ENCODE peak calls at places on chromosomes 13 and 19, in five cellular contexts. One of them, this sample, is unnamed.

GRCh38 chr19:43820098-43820860 is 6.8 kb upstream of the ZNF283 start:
- DNase-seq in neural progenitor cell: no peak
- DNase-seq in astrocyte: peak
- DNase-seq in H9: peak
- DNase-seq in GM23248: peak
- DNase-seq in this sample: peak

GRCh38 chr19:52735734-52736133 is 890 bp upstream of the ZNF611 start:
- DNase-seq in neural progenitor cell: peak
- DNase-seq in astrocyte: peak
- DNase-seq in H9: peak
- DNase-seq in GM23248: peak
- DNase-seq in this sample: peak

GRCh38 chr13:21590231-21590630 is 13.7 kb downstream of the MICU2 start:
- DNase-seq in neural progenitor cell: no peak
- DNase-seq in astrocyte: no peak
- DNase-seq in H9: no peak
- DNase-seq in GM23248: no peak
- DNase-seq in this sample: no peak

GRCh38 chr13:95298169-95298940 is 2.9 kb downstream of the ABCC4 start:
- DNase-seq in neural progenitor cell: no peak
- DNase-seq in astrocyte: no peak
- DNase-seq in H9: no peak
- DNase-seq in GM23248: no peak
- DNase-seq in this sample: peak

GRCh38 chr13:109569938-109570711 is 216.3 kb downstream of the IRS2 start:
- DNase-seq in neural progenitor cell: no peak
- DNase-seq in astrocyte: no peak
- DNase-seq in H9: no peak
- DNase-seq in GM23248: no peak
- DNase-seq in this sample: peak

GRCh38 chr13:105144020-105144419 is 1391.4 kb downstream of the EFNB2 start:
- DNase-seq in neural progenitor cell: no peak
- DNase-seq in astrocyte: no peak
- DNase-seq in H9: no peak
- DNase-seq in GM23248: no peak
- DNase-seq in this sample: no peak

GRCh38 chr13:95950103-95950502 is 103.1 kb downstream of the UGGT2 start:
- DNase-seq in neural progenitor cell: no peak
- DNase-seq in astrocyte: no peak
- DNase-seq in H9: no peak
- DNase-seq in GM23248: no peak
- DNase-seq in this sample: no peak

GRCh38 chr19:6233827-6234511 is 45.8 kb downstream of the MLLT1 start:
- DNase-seq in neural progenitor cell: no peak
- DNase-seq in astrocyte: no peak
- DNase-seq in H9: no peak
- DNase-seq in GM23248: no peak
- DNase-seq in this sample: peak

GRCh38 chr19:13951799-13952153 is 533 bp upstream of the DCAF15 start:
- DNase-seq in neural progenitor cell: no peak
- DNase-seq in astrocyte: no peak
- DNase-seq in H9: no peak
- DNase-seq in GM23248: no peak
- DNase-seq in this sample: no peak

GRCh38 chr13:98641075-98641474 is 64.2 kb upstream of the STK24 start:
- DNase-seq in neural progenitor cell: no peak
- DNase-seq in astrocyte: no peak
- DNase-seq in H9: no peak
- DNase-seq in GM23248: no peak
- DNase-seq in this sample: no peak

GRCh38 chr19:47035127-47035494 is 13.3 kb downstream of the TMEM160 start:
- DNase-seq in neural progenitor cell: peak
- DNase-seq in astrocyte: no peak
- DNase-seq in H9: peak
- DNase-seq in GM23248: peak
- DNase-seq in this sample: peak

GRCh38 chr19:49779731-49780578 is 13.2 kb downstream of the AP2A1 start:
- DNase-seq in neural progenitor cell: no peak
- DNase-seq in astrocyte: no peak
- DNase-seq in H9: no peak
- DNase-seq in GM23248: peak
- DNase-seq in this sample: peak

GRCh38 chr19:2289714-2290435 is 7.9 kb upstream of the PEAK3 start:
- DNase-seq in neural progenitor cell: peak
- DNase-seq in astrocyte: no peak
- DNase-seq in H9: no peak
- DNase-seq in GM23248: peak
- DNase-seq in this sample: peak

GRCh38 chr19:56507446-56508281 is at the start of gene ZNF471:
- DNase-seq in neural progenitor cell: peak
- DNase-seq in astrocyte: peak
- DNase-seq in H9: peak
- DNase-seq in GM23248: peak
- DNase-seq in this sample: peak

GRCh38 chr19:8831373-8831772 is 731 bp downstream of the ZNF558 start:
- DNase-seq in neural progenitor cell: peak
- DNase-seq in astrocyte: no peak
- DNase-seq in H9: no peak
- DNase-seq in GM23248: peak
- DNase-seq in this sample: no peak

GRCh38 chr13:29921542-29921941 is 71.1 kb upstream of the UBL3 start:
- DNase-seq in neural progenitor cell: no peak
- DNase-seq in astrocyte: no peak
- DNase-seq in H9: no peak
- DNase-seq in GM23248: no peak
- DNase-seq in this sample: no peak

GRCh38 chr13:77185721-77186120 is 141.2 kb downstream of the MYCBP2 start:
- DNase-seq in neural progenitor cell: no peak
- DNase-seq in astrocyte: no peak
- DNase-seq in H9: no peak
- DNase-seq in GM23248: no peak
- DNase-seq in this sample: no peak

GRCh38 chr19:8363803-8364771 is at the start of gene ANGPTL4:
- DNase-seq in neural progenitor cell: peak
- DNase-seq in astrocyte: peak
- DNase-seq in H9: peak
- DNase-seq in GM23248: peak
- DNase-seq in this sample: peak

GRCh38 chr19:38975861-38976271 is 324 bp upstream of the FBXO17 start:
- DNase-seq in neural progenitor cell: peak
- DNase-seq in astrocyte: peak
- DNase-seq in H9: peak
- DNase-seq in GM23248: peak
- DNase-seq in this sample: peak

GRCh38 chr13:27562457-27562856 is 57.9 kb downstream of the LNX2 start:
- DNase-seq in neural progenitor cell: no peak
- DNase-seq in astrocyte: no peak
- DNase-seq in H9: no peak
- DNase-seq in GM23248: no peak
- DNase-seq in this sample: no peak

GRCh38 chr19:47848871-47849473 is 10.1 kb upstream of the TPRX2 start:
- DNase-seq in neural progenitor cell: peak
- DNase-seq in astrocyte: no peak
- DNase-seq in H9: peak
- DNase-seq in GM23248: peak
- DNase-seq in this sample: no peak

GRCh38 chr19:42024622-42025111 is 30.6 kb upstream of the ATP1A3 start:
- DNase-seq in neural progenitor cell: no peak
- DNase-seq in astrocyte: peak
- DNase-seq in H9: no peak
- DNase-seq in GM23248: peak
- DNase-seq in this sample: peak

GRCh38 chr19:35712529-35712909 is 5.3 kb upstream of the KMT2B start:
- DNase-seq in neural progenitor cell: no peak
- DNase-seq in astrocyte: no peak
- DNase-seq in H9: no peak
- DNase-seq in GM23248: no peak
- DNase-seq in this sample: no peak

GRCh38 chr19:2503521-2504109 is 27.7 kb downstream of the GADD45B start:
- DNase-seq in neural progenitor cell: no peak
- DNase-seq in astrocyte: peak
- DNase-seq in H9: no peak
- DNase-seq in GM23248: peak
- DNase-seq in this sample: peak

GRCh38 chr13:77388944-77389616 is 62.2 kb upstream of the MYCBP2 start:
- DNase-seq in neural progenitor cell: no peak
- DNase-seq in astrocyte: no peak
- DNase-seq in H9: no peak
- DNase-seq in GM23248: peak
- DNase-seq in this sample: no peak

GRCh38 chr13:75792526-75793187 is 156.5 kb downstream of the LMO7 start:
- DNase-seq in neural progenitor cell: no peak
- DNase-seq in astrocyte: peak
- DNase-seq in H9: no peak
- DNase-seq in GM23248: no peak
- DNase-seq in this sample: no peak

GRCh38 chr13:107835339-107836018 is 379.9 kb downstream of the LIG4 start:
- DNase-seq in neural progenitor cell: no peak
- DNase-seq in astrocyte: peak
- DNase-seq in H9: no peak
- DNase-seq in GM23248: peak
- DNase-seq in this sample: peak

GRCh38 chr19:33312065-33312464 is 9.7 kb upstream of the CEBPA start:
- DNase-seq in neural progenitor cell: no peak
- DNase-seq in astrocyte: no peak
- DNase-seq in H9: no peak
- DNase-seq in GM23248: no peak
- DNase-seq in this sample: no peak

GRCh38 chr19:33320636-33321035 is 18.3 kb upstream of the CEBPA start:
- DNase-seq in neural progenitor cell: no peak
- DNase-seq in astrocyte: no peak
- DNase-seq in H9: no peak
- DNase-seq in GM23248: no peak
- DNase-seq in this sample: no peak

GRCh38 chr19:33317522-33317921 is 15.2 kb upstream of the CEBPA start:
- DNase-seq in neural progenitor cell: no peak
- DNase-seq in astrocyte: no peak
- DNase-seq in H9: no peak
- DNase-seq in GM23248: no peak
- DNase-seq in this sample: no peak

GRCh38 chr19:33311326-33311682 is 9.0 kb upstream of the CEBPA start:
- DNase-seq in neural progenitor cell: no peak
- DNase-seq in astrocyte: no peak
- DNase-seq in H9: no peak
- DNase-seq in GM23248: no peak
- DNase-seq in this sample: peak

GRCh38 chr19:33316521-33317284 is 14.4 kb upstream of the CEBPA start:
- DNase-seq in neural progenitor cell: no peak
- DNase-seq in astrocyte: no peak
- DNase-seq in H9: no peak
- DNase-seq in GM23248: no peak
- DNase-seq in this sample: peak
- H2AFZ ChIP-seq in neural progenitor cell: no peak
- H2AFZ ChIP-seq in astrocyte: no peak
- H2AFZ ChIP-seq in H9: no peak
- H2AFZ ChIP-seq in GM23248: no peak
- H2AFZ ChIP-seq in this sample: no peak

GRCh38 chr13:102548811-102549210 is 48.0 kb upstream of the TPP2 start:
- DNase-seq in neural progenitor cell: no peak
- DNase-seq in astrocyte: no peak
- DNase-seq in H9: no peak
- DNase-seq in GM23248: peak
- DNase-seq in this sample: no peak

GRCh38 chr13:102555914-102556553 is 40.8 kb upstream of the TPP2 start:
- DNase-seq in neural progenitor cell: peak
- DNase-seq in astrocyte: peak
- DNase-seq in H9: no peak
- DNase-seq in GM23248: peak
- DNase-seq in this sample: no peak

DNA sequence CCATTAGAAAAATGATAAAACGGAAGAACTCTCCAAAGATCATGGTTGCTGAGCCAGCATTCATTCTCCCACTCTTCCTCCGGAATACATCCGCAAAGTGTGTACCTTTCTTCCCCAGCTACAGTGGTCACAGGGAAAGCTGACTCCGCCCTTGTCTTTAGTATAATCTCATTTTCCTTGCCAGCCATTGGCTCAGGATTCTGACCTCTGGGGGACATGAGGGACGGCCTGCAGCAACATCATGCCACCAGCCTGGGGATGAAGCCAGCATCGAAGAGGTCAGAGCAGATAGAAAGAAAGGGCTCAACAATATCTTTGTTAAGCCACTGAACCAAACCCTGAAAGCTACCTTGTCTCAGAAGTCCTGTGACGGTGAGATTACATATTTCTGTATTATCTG is 46.3 kb upstream of the TPP2 start:
- DNase-seq in neural progenitor cell: peak
- DNase-seq in astrocyte: no peak
- DNase-seq in H9: peak
- DNase-seq in GM23248: no peak
- DNase-seq in this sample: no peak
- H2AFZ ChIP-seq in neural progenitor cell: peak
- H2AFZ ChIP-seq in astrocyte: no peak
- H2AFZ ChIP-seq in H9: no peak
- H2AFZ ChIP-seq in GM23248: no peak
- H2AFZ ChIP-seq in this sample: no peak

GRCh38 chr13:24276310-24276709 is 33.1 kb upstream of the C1QTNF9 start:
- DNase-seq in neural progenitor cell: no peak
- DNase-seq in astrocyte: no peak
- DNase-seq in H9: no peak
- DNase-seq in GM23248: no peak
- DNase-seq in this sample: no peak

GRCh38 chr13:24275041-24275440 is 34.3 kb upstream of the C1QTNF9 start:
- DNase-seq in neural progenitor cell: no peak
- DNase-seq in astrocyte: no peak
- DNase-seq in H9: no peak
- DNase-seq in GM23248: no peak
- DNase-seq in this sample: no peak

GRCh38 chr13:24272452-24273161 is 36.8 kb upstream of the C1QTNF9 start:
- DNase-seq in neural progenitor cell: no peak
- DNase-seq in astrocyte: no peak
- DNase-seq in H9: no peak
- DNase-seq in GM23248: no peak
- DNase-seq in this sample: no peak

GRCh38 chr13:24273926-24274325 is 35.5 kb upstream of the C1QTNF9 start:
- DNase-seq in neural progenitor cell: no peak
- DNase-seq in astrocyte: no peak
- DNase-seq in H9: no peak
- DNase-seq in GM23248: no peak
- DNase-seq in this sample: no peak

GRCh38 chr13:24274452-24274971 is 34.9 kb upstream of the C1QTNF9 start:
- DNase-seq in neural progenitor cell: no peak
- DNase-seq in astrocyte: no peak
- DNase-seq in H9: no peak
- DNase-seq in GM23248: no peak
- DNase-seq in this sample: no peak
- H2AFZ ChIP-seq in neural progenitor cell: no peak
- H2AFZ ChIP-seq in astrocyte: no peak
- H2AFZ ChIP-seq in H9: no peak
- H2AFZ ChIP-seq in GM23248: no peak
- H2AFZ ChIP-seq in this sample: no peak

DNA sequence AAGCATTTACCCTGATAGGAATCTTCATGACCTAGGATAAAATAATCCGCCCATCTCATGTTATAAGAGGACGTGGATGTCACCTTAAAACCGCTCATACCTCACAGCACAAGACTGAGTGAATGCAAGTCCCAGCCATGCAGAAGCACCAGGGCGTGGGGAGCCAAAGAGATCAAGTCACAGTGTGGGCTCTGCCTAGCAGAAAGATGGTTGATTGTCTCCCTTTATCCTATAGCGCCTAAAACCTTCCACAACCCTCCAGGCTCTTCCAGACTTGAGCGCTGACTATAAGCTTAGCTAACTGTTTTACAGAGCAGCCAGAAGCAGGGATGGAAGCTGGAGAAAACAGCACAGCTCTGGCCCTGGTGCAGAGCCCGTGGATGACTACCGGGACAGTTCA is 6.8 kb upstream of the ANKRD10 start:
- DNase-seq in neural progenitor cell: peak
- DNase-seq in astrocyte: no peak
- DNase-seq in H9: peak
- DNase-seq in GM23248: no peak
- DNase-seq in this sample: no peak
- H2AFZ ChIP-seq in neural progenitor cell: peak
- H2AFZ ChIP-seq in astrocyte: no peak
- H2AFZ ChIP-seq in H9: no peak
- H2AFZ ChIP-seq in GM23248: no peak
- H2AFZ ChIP-seq in this sample: no peak